ENCODE peak calls at places on chromosomes 12 and 14, in five cellular contexts. R is activated B cell treated with CpG ODN at 0.5 μM for 24 hours; F is activated CD4-positive, alpha-beta T cell treated with anti-CD3 and anti-CD28 coated beads, Interleukin-2, amount 50 U/mL, for 24 hours; A is GM10248; I is Caki2. W is an unnamed sample.

GRCh38 chr14:104364830-104365229 is 214.7 kb upstream of the C14orf180 start:
- DNase-seq in F (no peak), A (no peak), R (no peak), I (no peak), W (no peak)

GRCh38 chr12:96889273-96889933 is 17.7 kb upstream of the NEDD1 start:
- DNase-seq in F (no peak), R (no peak), I (peak), A (no peak), W (no peak)

GRCh38 chr12:23431006-23431405 is 518.5 kb downstream of the SOX5 start:
- DNase-seq in I (peak), R (no peak), F (no peak), A (no peak), W (no peak)

GRCh38 chr12:85923767-85924331 is 49.8 kb downstream of the NTS start:
- DNase-seq in A (no peak), F (no peak), R (no peak), I (peak), W (no peak)

GRCh38 chr14:48805315-48805714 is 780.9 kb downstream of the RPS29 start:
- DNase-seq in A (no peak), R (no peak), I (peak), F (no peak), W (no peak)

GRCh38 chr12:102120886-102121285 is 903 bp downstream of the PARPBP start:
- DNase-seq in I (peak), R (no peak), A (peak), F (no peak), W (peak)

GRCh38 chr14:68548194-68549056 is 244.4 kb downstream of the ZFP36L1 start:
- DNase-seq in A (no peak), I (peak), F (no peak), R (no peak), W (peak)

GRCh38 chr12:57248934-57249742 is 1.8 kb downstream of the STAC3 start:
- DNase-seq in R (no peak), A (peak), F (no peak), I (no peak), W (no peak)

GRCh38 chr12:64943686-64944085 is 119.2 kb downstream of the TBC1D30 start:
- DNase-seq in I (no peak), A (no peak), F (no peak), R (no peak), W (no peak)

GRCh38 chr14:23696706-23697239 is 60.6 kb downstream of the DHRS2 start:
- DNase-seq in F (no peak), R (no peak), A (no peak), I (no peak), W (no peak)

GRCh38 chr14:55317907-55318306 is 46.7 kb downstream of the FBXO34 start:
- DNase-seq in R (no peak), I (no peak), A (no peak), F (no peak), W (no peak)

GRCh38 chr14:69703047-69704046 is 63.6 kb upstream of the SRSF5 start:
- DNase-seq in I (no peak), R (no peak), A (no peak), F (no peak), W (no peak)

GRCh38 chr14:53151867-53152626 is 1.1 kb downstream of the DDHD1 start:
- DNase-seq in F (peak), A (peak), R (peak), I (peak), W (peak)

GRCh38 chr12:67592228-67593011 is 56.1 kb upstream of the DYRK2 start:
- DNase-seq in A (peak), F (no peak), R (no peak), I (peak), W (no peak)

GRCh38 chr12:113359939-113360748 is 1.8 kb downstream of the PLBD2 start:
- DNase-seq in A (no peak), I (no peak), F (no peak), R (no peak), W (no peak)

GRCh38 chr14:24436355-24437019 is 6.1 kb downstream of the SDR39U1 start:
- DNase-seq in F (no peak), R (no peak), A (peak), I (peak), W (peak)

GRCh38 chr12:96368233-96368632 is 32.0 kb downstream of the CDK17 start:
- DNase-seq in F (no peak), I (no peak), A (no peak), R (no peak), W (no peak)

GRCh38 chr14:53330441-53330840 is 177.3 kb upstream of the DDHD1 start:
- DNase-seq in F (no peak), I (no peak), A (no peak), R (no peak), W (no peak)

GRCh38 chr12:31230004-31230403 is 95.9 kb downstream of the SINHCAF start:
- DNase-seq in R (no peak), I (no peak), A (no peak), F (no peak), W (no peak)

GRCh38 chr14:53615254-53615653 is 341.4 kb downstream of the BMP4 start:
- DNase-seq in A (no peak), F (no peak), R (no peak), I (no peak), W (no peak)

GRCh38 chr12:27244680-27245005 is 557 bp downstream of the STK38L start:
- DNase-seq in R (no peak), F (no peak), A (no peak), I (no peak), W (no peak)

GRCh38 chr12:110266980-110267620 is 13.9 kb upstream of the ATP2A2 start:
- DNase-seq in R (no peak), A (no peak), I (no peak), F (no peak), W (peak)

GRCh38 chr14:55913324-55914035 is 204.7 kb upstream of the PELI2 start:
- DNase-seq in A (no peak), F (no peak), R (no peak), I (peak), W (no peak)

W was measured in mucosa of descending colon.